ENCODE peak calls at places on chromosomes 7 and 10, in five cellular contexts. Z is left ventricle myocardium inferior; K is lower leg skin; L is activated effector memory CD4-positive, alpha-beta T cell treated with Interleukin-2 at 50 U/mL for 16 hours; E is osteocyte. W is an unnamed sample.
A peak's percentile ranks its signal among the peaks of the same experiment; 100 is the strongest.

GRCh38 chr10:589961-590680 is 99.3 kb downstream of the DIP2C start:
- DNase-seq in Z (no peak), K (peak; percentile 56), L (no peak), E (no peak), W (no peak)

GRCh38 chr7:133887459-133887858 is 239.7 kb upstream of the LRGUK start:
- DNase-seq in Z (no peak), K (no peak), L (no peak), E (no peak), W (no peak)

GRCh38 chr7:39672176-39672575 is 48.8 kb downstream of the RALA start:
- DNase-seq in Z (no peak), K (no peak), L (no peak), E (no peak), W (no peak)

GRCh38 chr10:121736315-121737002 is 138.2 kb upstream of the FGFR2 start:
- DNase-seq in Z (no peak), K (no peak), L (no peak), E (no peak), W (no peak)

GRCh38 chr10:95655571-95656290 is 780 bp downstream of the ALDH18A1 start:
- DNase-seq in Z (no peak), K (peak; percentile 87), L (peak; percentile 1), E (no peak), W (no peak)

GRCh38 chr10:43827853-43828252 is 179.2 kb upstream of the ZNF32 start:
- DNase-seq in Z (no peak), K (no peak), L (no peak), E (no peak), W (no peak)

GRCh38 chr10:127889605-127890195 is 3.0 kb downstream of the CLRN3 start:
- DNase-seq in Z (no peak), K (peak; percentile 73), L (no peak), E (peak; percentile 62), W (no peak)

GRCh38 chr7:21159506-21159905 is 268.4 kb upstream of the SP4 start:
- DNase-seq in Z (no peak), K (no peak), L (no peak), E (no peak), W (no peak)

GRCh38 chr7:47878662-47879061 is 69.6 kb downstream of the PKD1L1 start:
- DNase-seq in Z (no peak), K (peak; percentile 74), L (no peak), E (peak; percentile 65), W (no peak)

GRCh38 chr7:15750741-15751140 is 64.3 kb upstream of the MEOX2 start:
- DNase-seq in Z (no peak), K (no peak), L (no peak), E (no peak), W (no peak)

GRCh38 chr10:126536148-126536547 is 134.3 kb downstream of the C10orf90 start:
- DNase-seq in Z (no peak), K (no peak), L (no peak), E (no peak), W (no peak)

GRCh38 chr10:43585981-43586738 is 11.7 kb upstream of the ZNF239 start:
- DNase-seq in Z (no peak), K (no peak), L (no peak), E (peak; percentile 46), W (no peak)

GRCh38 chr7:6571160-6571779 is 6.0 kb upstream of the ZDHHC4 start:
- DNase-seq in Z (no peak), K (no peak), L (no peak), E (no peak), W (no peak)

GRCh38 chr10:73781879-73782748 is at the start of gene CHCHD1:
- DNase-seq in Z (peak; percentile 94), K (peak; percentile 98), L (peak; percentile 87), E (peak; percentile 96), W (peak; percentile 61)

GRCh38 chr10:76479103-76479790 is 1047.8 kb downstream of the LRMDA start:
- DNase-seq in Z (no peak), K (no peak), L (no peak), E (no peak), W (no peak)

GRCh38 chr10:109740436-109740835 is 182.9 kb downstream of the XPNPEP1 start:
- DNase-seq in Z (no peak), K (no peak), L (no peak), E (no peak), W (no peak)

GRCh38 chr7:106966121-106966520 is 78.4 kb upstream of the PRKAR2B start:
- DNase-seq in Z (no peak), K (no peak), L (no peak), E (no peak), W (no peak)

GRCh38 chr7:116315293-116315692 is 105.0 kb downstream of the TES start:
- DNase-seq in Z (no peak), K (no peak), L (no peak), E (no peak), W (no peak)

GRCh38 chr10:113179270-113179669 is 229.2 kb downstream of the TCF7L2 start:
- DNase-seq in Z (peak; percentile 78), K (no peak), L (no peak), E (peak; percentile 42), W (no peak)

GRCh38 chr10:130179640-130180039 is 43.4 kb downstream of the GLRX3 start:
- DNase-seq in Z (no peak), K (no peak), L (no peak), E (no peak), W (peak; percentile 51)

GRCh38 chr7:110573862-110574528 is 516.9 kb upstream of the LRRN3 start:
- DNase-seq in Z (no peak), K (no peak), L (no peak), E (no peak), W (peak; percentile 20)

GRCh38 chr10:62015994-62016393 is 114.5 kb downstream of the ARID5B start:
- DNase-seq in Z (no peak), K (no peak), L (no peak), E (no peak), W (no peak)

GRCh38 chr7:23343102-23343501 is 44.0 kb downstream of the MALSU1 start:
- DNase-seq in Z (no peak), K (no peak), L (no peak), E (no peak), W (no peak)

GRCh38 chr10:132612571-132613504 is 75.3 kb downstream of the INPP5A start:
- DNase-seq in Z (no peak), K (peak; percentile 79), L (no peak), E (no peak), W (no peak)

GRCh38 chr7:151837285-151838042 is 39.5 kb downstream of the PRKAG2 start:
- DNase-seq in Z (no peak), K (no peak), L (no peak), E (no peak), W (no peak)

GRCh38 chr7:151079199-151079910 is 1.3 kb downstream of the FASTK start:
- DNase-seq in Z (peak; percentile 14), K (peak; percentile 85), L (no peak), E (no peak), W (no peak)

GRCh38 chr7:153430931-153431330 is 621.3 kb upstream of the DPP6 start:
- DNase-seq in Z (no peak), K (no peak), L (no peak), E (no peak), W (no peak)

GRCh38 chr10:71103969-71104368 is 108.4 kb upstream of the UNC5B start:
- DNase-seq in Z (no peak), K (no peak), L (no peak), E (no peak), W (no peak)

GRCh38 chr7:156218544-156219306 is 406.5 kb upstream of the SHH start:
- DNase-seq in Z (no peak), K (peak; percentile 32), L (no peak), E (peak; percentile 66), W (no peak)

GRCh38 chr7:50069613-50070012 is 23.4 kb downstream of the ZPBP start:
- DNase-seq in Z (no peak), K (no peak), L (peak; percentile 11), E (no peak), W (no peak)

GRCh38 chr10:7449063-7449695 is 38.3 kb upstream of the SFMBT2 start:
- DNase-seq in Z (no peak), K (no peak), L (no peak), E (no peak), W (no peak)

GRCh38 chr10:24414597-24414996 is 205.7 kb downstream of the KIAA1217 start:
- DNase-seq in Z (no peak), K (no peak), L (no peak), E (no peak), W (no peak)